ENCODE peak calls at places on chromosomes 16 and 17, in six cellular contexts. T is neural progenitor cell, R is mammary epithelial cell, S is aorta, G is endodermal cell, N is tibial artery. D is an unnamed sample.

GRCh38 chr17:68094481-68095078 is 59.0 kb downstream of the KPNA2 start:
- DNase-seq in T (no peak), R (no peak), N (no peak), G (peak; percentile 43), S (no peak), D (no peak)

GRCh38 chr17:62653831-62654829 is 26.7 kb downstream of the MRC2 start:
- DNase-seq in N (peak; percentile 44), G (peak; percentile 74), T (peak; percentile 75), S (peak; percentile 78), R (no peak), D (no peak)

GRCh38 chr16:57600048-57600835 is 28.2 kb upstream of the ADGRG1 start:
- DNase-seq in G (peak; percentile 94), R (peak; percentile 45), N (no peak), S (no peak), T (peak; percentile 85), D (no peak)

GRCh38 chr17:72039490-72039889 is 81.3 kb upstream of the SOX9 start:
- DNase-seq in T (no peak), R (no peak), G (no peak), N (no peak), S (no peak), D (no peak)

GRCh38 chr17:61139219-61139618 is 260.4 kb upstream of the TBX2 start:
- DNase-seq in G (no peak), S (peak; percentile 51), N (peak; percentile 40), T (no peak), R (peak; percentile 56), D (peak; percentile 29)

GRCh38 chr17:44564429-44564828 is 7.1 kb downstream of the FZD2 start:
- DNase-seq in T (no peak), G (no peak), S (no peak), R (no peak), N (no peak), D (no peak)

GRCh38 chr17:39563476-39563875 is 44.2 kb downstream of the NEUROD2 start:
- DNase-seq in G (peak; percentile 80), R (no peak), S (no peak), N (no peak), T (peak; percentile 71), D (no peak)

GRCh38 chr16:17748005-17748719 is 277.4 kb upstream of the XYLT1 start:
- DNase-seq in S (no peak), R (no peak), G (peak; percentile 85), T (peak; percentile 43), N (no peak), D (no peak)

GRCh38 chr17:65243838-65244237 is 106.7 kb downstream of the RGS9 start:
- DNase-seq in R (peak; percentile 33), N (no peak), G (peak; percentile 79), T (peak; percentile 78), S (peak; percentile 68), D (no peak)

GRCh38 chr16:88066234-88066633 is 115.0 kb downstream of the BANP start:
- DNase-seq in S (no peak), G (no peak), R (no peak), T (no peak), N (no peak), D (no peak)

GRCh38 chr16:23171234-23171948 is 11.2 kb upstream of the SCNN1G start:
- DNase-seq in G (no peak), R (peak; percentile 77), N (no peak), S (no peak), T (no peak), D (no peak)

GRCh38 chr16:54098247-54098646 is 188.3 kb downstream of the IRX3 start:
- DNase-seq in S (no peak), R (no peak), G (no peak), N (no peak), T (no peak), D (no peak)

GRCh38 chr16:85200471-85201278 is 88.4 kb upstream of the CIBAR2 start:
- DNase-seq in R (peak; percentile 58), G (no peak), T (no peak), S (no peak), N (no peak), D (no peak)

GRCh38 chr17:69061901-69062556 is 1.3 kb upstream of the ABCA9 start:
- DNase-seq in R (no peak), S (no peak), N (no peak), G (no peak), T (no peak), D (no peak)

GRCh38 chr16:66189951-66190350 is 176.5 kb upstream of the CDH5 start:
- DNase-seq in T (no peak), G (no peak), S (no peak), R (peak; percentile 83), N (no peak), D (no peak)

GRCh38 chr17:73719588-73720071 is 75.4 kb upstream of the SDK2 start:
- DNase-seq in T (peak; percentile 89), N (no peak), R (no peak), G (peak; percentile 61), S (no peak), D (no peak)

GRCh38 chr17:79388556-79389295 is 222.1 kb downstream of the RBFOX3 start:
- DNase-seq in S (no peak), G (peak; percentile 95), N (no peak), R (peak; percentile 31), T (peak; percentile 88), D (no peak)

GRCh38 chr16:10338426-10338825 is 47.4 kb upstream of the ATF7IP2 start:
- DNase-seq in R (peak; percentile 17), T (no peak), N (no peak), S (no peak), G (no peak), D (no peak)

GRCh38 chr17:78568494-78569115 is 8.6 kb downstream of the DNAH17 start:
- DNase-seq in G (no peak), R (peak; percentile 32), N (no peak), S (no peak), T (no peak), D (no peak)

GRCh38 chr16:16890964-16891363 is 512.0 kb downstream of the NPIPA7 start:
- DNase-seq in N (no peak), T (no peak), G (peak; percentile 47), R (no peak), S (no peak), D (no peak)

GRCh38 chr17:5183410-5183793 is 8.3 kb downstream of the ZNF594 start:
- DNase-seq in R (no peak), G (no peak), N (no peak), T (no peak), S (no peak), D (no peak)

GRCh38 chr17:5181509-5182305 is 10.0 kb downstream of the ZNF594 start:
- DNase-seq in G (peak; percentile 3), S (no peak), T (no peak), R (no peak), N (no peak), D (no peak)

GRCh38 chr17:5179003-5179402 is 12.7 kb downstream of the ZNF594 start:
- DNase-seq in T (no peak), S (no peak), R (no peak), G (no peak), N (no peak), D (no peak)

GRCh38 chr17:5182597-5183409 is 8.9 kb downstream of the ZNF594 start:
- DNase-seq in R (no peak), G (no peak), N (no peak), T (no peak), S (no peak), D (no peak)

DNA sequence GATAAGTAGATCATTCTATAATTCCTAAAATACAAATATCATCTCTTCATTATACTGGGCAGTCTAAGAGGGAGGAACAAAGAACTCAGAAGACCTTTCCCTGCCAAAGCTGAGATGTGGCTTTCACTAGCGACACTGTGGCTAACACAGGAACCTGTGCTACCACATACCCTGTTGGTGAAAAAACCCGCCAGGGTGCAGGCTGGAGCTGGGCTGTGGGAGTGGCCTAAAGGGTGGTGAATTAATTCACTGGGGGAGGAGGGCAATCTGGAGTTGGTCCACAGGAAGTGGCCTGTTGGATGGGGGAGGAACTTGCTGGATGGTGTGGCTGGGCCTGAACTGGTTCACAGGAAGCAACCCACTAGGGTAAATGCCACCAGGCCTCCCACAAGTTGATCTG is 7.4 kb downstream of the ZNF594 start:
- DNase-seq in R (no peak), G (peak; percentile 28), T (no peak), S (no peak), N (no peak), D (no peak)
- H3K9me3 ChIP-seq in R (peaks cover 78% of the 10 kb centered on the region), G (peaks cover 99% of the 10 kb centered on the region), T (peaks cover 98% of the 10 kb centered on the region), S (peaks cover 33% of the 10 kb centered on the region), N (peaks cover 89% of the 10 kb centered on the region), D (peaks cover 35% of the 10 kb centered on the region)

GRCh38 chr16:35908942-35909341 is 2449.5 kb downstream of the TP53TG3F start:
- DNase-seq in G (peak; percentile 41), R (no peak), N (no peak), S (no peak), T (no peak), D (no peak)
- H3K9me3 ChIP-seq in G (peaks cover 93% of the 10 kb centered on the region), R (peaks cover 31% of the 10 kb centered on the region), N (no peaks in the 10 kb centered on the region), S (no peaks in the 10 kb centered on the region), T (peaks cover 21% of the 10 kb centered on the region), D (no peaks in the 10 kb centered on the region)

GRCh38 chr16:26456074-26456473 is 610.7 kb upstream of the C16orf82 start:
- DNase-seq in G (no peak), N (no peak), S (no peak), R (no peak), T (no peak), D (no peak)

GRCh38 chr16:26457896-26458295 is 608.8 kb upstream of the C16orf82 start:
- DNase-seq in R (no peak), G (no peak), S (no peak), T (no peak), N (no peak), D (no peak)

GRCh38 chr16:26453215-26453614 is 613.5 kb upstream of the C16orf82 start:
- DNase-seq in S (no peak), R (no peak), T (no peak), N (no peak), G (no peak), D (no peak)

GRCh38 chr16:26454102-26454501 is 612.6 kb upstream of the C16orf82 start:
- DNase-seq in T (no peak), S (no peak), R (peak; percentile 0), N (no peak), G (no peak), D (no peak)

GRCh38 chr16:26457061-26457460 is 609.7 kb upstream of the C16orf82 start:
- DNase-seq in N (no peak), T (no peak), G (no peak), R (no peak), S (no peak), D (no peak)
- H3K9me3 ChIP-seq in N (no peaks in the 10 kb centered on the region), T (no peaks in the 10 kb centered on the region), G (peaks cover 11% of the 10 kb centered on the region), R (peaks cover 32% of the 10 kb centered on the region), S (no peaks in the 10 kb centered on the region), D (no peaks in the 10 kb centered on the region)

GRCh38 chr16:924063-924462 is 46.7 kb downstream of the LMF1 start:
- DNase-seq in S (no peak), R (no peak), N (no peak), G (no peak), T (no peak), D (no peak)

GRCh38 chr16:922051-922450 is 48.7 kb downstream of the LMF1 start:
- DNase-seq in S (no peak), T (no peak), G (no peak), R (no peak), N (no peak), D (no peak)

GRCh38 chr16:921321-921905 is 49.4 kb downstream of the LMF1 start:
- DNase-seq in G (no peak), N (no peak), T (peak; percentile 1), R (no peak), S (no peak), D (no peak)

GRCh38 chr16:924806-925205 is 46.0 kb downstream of the LMF1 start:
- DNase-seq in T (peak; percentile 1), G (no peak), S (no peak), R (no peak), N (no peak), D (no peak)

GRCh38 chr16:923184-923583 is 47.6 kb downstream of the LMF1 start:
- DNase-seq in R (no peak), T (no peak), S (no peak), N (no peak), G (no peak), D (no peak)
- H3K9me3 ChIP-seq in R (peaks cover 19% of the 10 kb centered on the region), T (no peaks in the 10 kb centered on the region), S (no peaks in the 10 kb centered on the region), N (no peaks in the 10 kb centered on the region), G (peaks cover 14% of the 10 kb centered on the region), D (no peaks in the 10 kb centered on the region)

D was measured in T-helper 17 cell.